ENCODE peak calls at places on chromosome 2, in five cellular contexts. P, F, X, E and D are unnamed samples.
A peak's percentile ranks its signal among the peaks of the same experiment; 100 is the strongest.

GRCh38 chr2:26754972-26755670 is 9.0 kb upstream of the SLC35F6 start:
- DNase-seq in E (no peak), X (no peak), F (no peak), P (no peak), D (no peak)

GRCh38 chr2:12803616-12804015 is 86.9 kb downstream of the TRIB2 start:
- DNase-seq in P (no peak), F (no peak), X (no peak), E (no peak), D (no peak)

GRCh38 chr2:60029248-60029883 is 524.1 kb downstream of the BCL11A start:
- DNase-seq in X (no peak), F (no peak), P (no peak), E (no peak), D (no peak)

GRCh38 chr2:154195644-154196221 is 324.0 kb downstream of the GALNT13 start:
- DNase-seq in E (no peak), P (no peak), X (no peak), F (peak; percentile 6), D (no peak)

GRCh38 chr2:114063346-114063745 is 173.5 kb downstream of the ACTR3 start:
- DNase-seq in X (no peak), E (no peak), F (no peak), P (no peak), D (no peak)

GRCh38 chr2:173775440-173775839 is 189.7 kb downstream of the SP3 start:
- DNase-seq in F (no peak), P (no peak), X (no peak), E (no peak), D (no peak)

GRCh38 chr2:19769513-19769912 is 132.3 kb downstream of the TTC32 start:
- DNase-seq in E (no peak), P (no peak), X (no peak), F (peak; percentile 23), D (no peak)

GRCh38 chr2:174158003-174158402 is 90.3 kb downstream of the OLA1 start:
- DNase-seq in X (no peak), F (peak; percentile 43), E (no peak), P (no peak), D (peak; percentile 4)

GRCh38 chr2:127163922-127164321 is 56.2 kb downstream of the CYP27C1 start:
- DNase-seq in E (no peak), X (no peak), F (no peak), P (no peak), D (no peak)

GRCh38 chr2:139031722-139032121 is 251.5 kb upstream of the NXPH2 start:
- DNase-seq in F (no peak), P (no peak), E (no peak), X (no peak), D (no peak)

GRCh38 chr2:60954139-60954538 is 63.4 kb upstream of the PEX13 start:
- DNase-seq in E (no peak), P (no peak), X (no peak), F (no peak), D (no peak)

GRCh38 chr2:30048636-30049175 is 98.1 kb upstream of the YPEL5 start:
- DNase-seq in F (no peak), P (no peak), X (no peak), E (no peak), D (no peak)

GRCh38 chr2:181174880-181175590 is 194.6 kb downstream of the UBE2E3 start:
- DNase-seq in E (no peak), X (no peak), P (no peak), F (no peak), D (no peak)

GRCh38 chr2:31414601-31415241 is at the start of gene XDH:
- DNase-seq in E (no peak), X (no peak), F (no peak), P (peak; percentile 83), D (no peak)

GRCh38 chr2:146913476-146913875 is 931.4 kb upstream of the ACVR2A start:
- DNase-seq in P (no peak), X (no peak), E (no peak), F (no peak), D (no peak)

GRCh38 chr2:75570948-75571729 is 10.4 kb upstream of the EVA1A start:
- DNase-seq in P (no peak), E (no peak), F (no peak), X (no peak), D (no peak)

GRCh38 chr2:157497603-157498314 is 53.9 kb upstream of the CYTIP start:
- DNase-seq in P (peak; percentile 25), E (no peak), F (peak; percentile 25), X (no peak), D (peak; percentile 25)

GRCh38 chr2:232505805-232506360 is 14.3 kb upstream of the PRSS56 start:
- DNase-seq in E (no peak), X (no peak), F (no peak), P (no peak), D (no peak)

GRCh38 chr2:127063701-127064590 is 43.0 kb downstream of the BIN1 start:
- DNase-seq in X (no peak), P (no peak), E (no peak), F (no peak), D (no peak)

GRCh38 chr2:127220807-127221527 is 868 bp upstream of the CYP27C1 start:
- DNase-seq in P (no peak), E (no peak), F (no peak), X (no peak), D (no peak)

GRCh38 chr2:162153608-162154224 is 1.7 kb upstream of the GCG start:
- DNase-seq in F (peak; percentile 72), E (no peak), X (no peak), P (peak; percentile 50), D (peak; percentile 64)

GRCh38 chr2:109062558-109063325 is 66.3 kb upstream of the SH3RF3 start:
- DNase-seq in E (no peak), F (no peak), X (no peak), P (no peak), D (no peak)

GRCh38 chr2:39133215-39133851 is 12.5 kb upstream of the SOS1 start:
- DNase-seq in F (no peak), P (no peak), E (no peak), X (no peak), D (no peak)

GRCh38 chr2:200342235-200342634 is 35.7 kb downstream of the SPATS2L start:
- DNase-seq in P (no peak), F (no peak), X (no peak), E (no peak), D (no peak)

GRCh38 chr2:204049635-204050034 is 113.1 kb downstream of the ICOS start:
- DNase-seq in E (no peak), P (no peak), F (no peak), X (no peak), D (no peak)

GRCh38 chr2:109197491-109198480 is 68.8 kb downstream of the SH3RF3 start:
- DNase-seq in P (no peak), X (no peak), F (no peak), E (no peak), D (no peak)

GRCh38 chr2:96146151-96146880 is 1.1 kb upstream of the DUSP2 start:
- DNase-seq in F (no peak), X (peak; percentile 92), E (peak; percentile 57), P (no peak), D (no peak)

GRCh38 chr2:55894720-55895119 is 28.9 kb downstream of the EFEMP1 start:
- DNase-seq in X (no peak), F (no peak), E (no peak), P (no peak), D (no peak)

GRCh38 chr2:69985684-69986083 is 24.3 kb upstream of the ASPRV1 start:
- DNase-seq in F (no peak), P (no peak), E (peak; percentile 23), X (no peak), D (no peak)

GRCh38 chr2:178526256-178526655 is 46.0 kb downstream of the PLEKHA3 start:
- DNase-seq in P (no peak), E (no peak), F (no peak), X (no peak), D (no peak)

GRCh38 chr2:208698114-208698513 is 291.5 kb downstream of the PTH2R start:
- DNase-seq in E (no peak), X (no peak), P (no peak), F (no peak), D (no peak)

GRCh38 chr2:148614332-148615049 is 30.1 kb upstream of the EPC2 start:
- DNase-seq in E (no peak), X (no peak), F (peak; percentile 69), P (peak; percentile 31), D (no peak)

GRCh38 chr2:51003345-51004192 is 28.4 kb downstream of the NRXN1 start:
- DNase-seq in E (no peak), P (no peak), F (peak; percentile 23), X (no peak), D (no peak)